ENCODE peak calls at places on chromosomes 11 and 22, in eight cellular contexts. A is glutamatergic neuron, D is cardiac fibroblast, W is mammary epithelial cell, O is foreskin fibroblast, L is choroid plexus epithelial cell, J is AG10803, Y is HFFc6. N is an unnamed sample.

GRCh38 chr22:23376256-23376655 is 195.9 kb downstream of the BCR start:
- DNase-seq in A (no peak), D (peak), W (peak), O (peak), L (peak), J (no peak), Y (peak), N (peak)

GRCh38 chr11:46675288-46675851 is 25.0 kb downstream of the ARHGAP1 start:
- DNase-seq in A (no peak), D (peak), W (peak), O (peak), L (peak), J (peak), Y (peak), N (no peak)

GRCh38 chr11:68667511-68668253 is 16.7 kb upstream of the GAL start:
- DNase-seq in A (peak), D (no peak), W (no peak), O (peak), L (no peak), J (no peak), Y (no peak), N (no peak)

GRCh38 chr11:126282361-126282741 is 542 bp upstream of the TIRAP start:
- DNase-seq in A (peak), D (peak), W (peak), O (peak), L (peak), J (peak), Y (peak), N (peak)

GRCh38 chr11:92376680-92377079 is 152.1 kb downstream of the FAT3 start:
- DNase-seq in A (no peak), D (no peak), W (no peak), O (no peak), L (no peak), J (no peak), Y (no peak), N (no peak)

GRCh38 chr11:111982019-111982464 is 43.2 kb upstream of the DLAT start:
- DNase-seq in A (peak), D (peak), W (peak), O (peak), L (peak), J (peak), Y (peak), N (peak)

GRCh38 chr22:17774206-17774927 is at the start of gene BID:
- DNase-seq in A (no peak), D (no peak), W (no peak), O (peak), L (no peak), J (no peak), Y (no peak), N (no peak)

GRCh38 chr11:13207665-13208594 is 69.7 kb upstream of the BMAL1 start:
- DNase-seq in A (no peak), D (peak), W (peak), O (peak), L (peak), J (peak), Y (peak), N (no peak)

GRCh38 chr11:132205496-132205895 is 835.1 kb downstream of the NTM start:
- DNase-seq in A (no peak), D (no peak), W (no peak), O (no peak), L (no peak), J (no peak), Y (no peak), N (no peak)

GRCh38 chr22:17888439-17888838 is 114.2 kb upstream of the BID start:
- DNase-seq in A (no peak), D (no peak), W (no peak), O (no peak), L (no peak), J (no peak), Y (no peak), N (no peak)

GRCh38 chr22:19962909-19963806 is 21.5 kb upstream of the TXNRD2 start:
- DNase-seq in A (no peak), D (peak), W (peak), O (peak), L (no peak), J (peak), Y (no peak), N (no peak)

GRCh38 chr11:44191322-44192014 is 96.0 kb downstream of the EXT2 start:
- DNase-seq in A (no peak), D (no peak), W (no peak), O (no peak), L (no peak), J (no peak), Y (no peak), N (no peak)

GRCh38 chr11:2790581-2790925 is 90.8 kb upstream of the KCNQ1OT1 start:
- DNase-seq in A (no peak), D (no peak), W (no peak), O (no peak), L (no peak), J (no peak), Y (no peak), N (no peak)

GRCh38 chr11:28481673-28482480 is 373.7 kb downstream of the METTL15 start:
- DNase-seq in A (no peak), D (no peak), W (no peak), O (no peak), L (no peak), J (peak), Y (peak), N (no peak)

GRCh38 chr11:46238078-46238966 is 39.1 kb upstream of the CREB3L1 start:
- DNase-seq in A (peak), D (peak), W (peak), O (peak), L (peak), J (peak), Y (peak), N (peak)

GRCh38 chr11:107691003-107691402 is 20.9 kb downstream of the SLN start:
- DNase-seq in A (no peak), D (peak), W (peak), O (peak), L (no peak), J (no peak), Y (peak), N (no peak)

GRCh38 chr22:29617922-29618629 is 14.6 kb downstream of the NF2 start:
- DNase-seq in A (no peak), D (peak), W (peak), O (peak), L (peak), J (peak), Y (peak), N (no peak)

GRCh38 chr22:20550851-20551744 is 43.7 kb downstream of the MED15 start:
- DNase-seq in A (no peak), D (peak), W (no peak), O (peak), L (peak), J (peak), Y (peak), N (no peak)

GRCh38 chr22:21942939-21943338 is 9.7 kb downstream of the PPM1F start:
- DNase-seq in A (no peak), D (no peak), W (no peak), O (no peak), L (peak), J (no peak), Y (no peak), N (no peak)

GRCh38 chr11:98453378-98453777 is 567.4 kb upstream of the CNTN5 start:
- DNase-seq in A (no peak), D (no peak), W (no peak), O (no peak), L (no peak), J (no peak), Y (no peak), N (no peak)

GRCh38 chr11:98456281-98456680 is 564.5 kb upstream of the CNTN5 start:
- DNase-seq in A (no peak), D (no peak), W (no peak), O (no peak), L (no peak), J (no peak), Y (no peak), N (no peak)

GRCh38 chr11:98455500-98456186 is 565.1 kb upstream of the CNTN5 start:
- DNase-seq in A (no peak), D (no peak), W (no peak), O (no peak), L (peak), J (no peak), Y (no peak), N (no peak)
- TF ChIP-seq CTCF in A (no peak), D (no peak), W (no peak), O (no peak), L (peak), J (no peak), Y (no peak), N (no peak)

GRCh38 chr11:33445761-33446161 is 188.6 kb downstream of the HIPK3 start:
- DNase-seq in A (no peak), D (peak), W (no peak), O (peak), L (peak), J (peak), Y (peak), N (no peak)
- TF ChIP-seq CTCF in A (no peak), D (no peak), W (no peak), O (no peak), L (no peak), J (no peak), Y (no peak), N (no peak)

DNA sequence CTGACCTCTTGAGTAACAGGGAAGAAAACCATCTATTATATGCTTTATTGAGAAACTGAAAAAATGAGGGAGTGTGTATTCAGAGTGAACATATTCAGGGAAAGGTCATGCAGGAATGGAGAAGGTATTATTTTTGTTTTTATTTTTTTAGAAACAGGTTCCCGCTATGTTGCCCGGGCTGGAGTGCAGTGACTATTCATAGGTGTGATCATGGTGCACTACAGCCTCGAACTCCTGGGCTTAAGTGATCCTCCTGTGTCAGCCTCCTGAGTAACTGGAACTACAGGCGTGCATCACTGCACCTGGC is 8.7 kb upstream of the RCE1 start:
- DNase-seq in A (no peak), D (no peak), W (no peak), O (no peak), L (no peak), J (no peak), Y (no peak), N (no peak)
- TF ChIP-seq CTCF in A (peak), D (no peak), W (no peak), O (no peak), L (no peak), J (no peak), Y (peak), N (peak)

GRCh38 chr22:42292726-42293520 is 22.5 kb upstream of the TCF20 start:
- DNase-seq in A (no peak), D (no peak), W (no peak), O (no peak), L (no peak), J (no peak), Y (no peak), N (no peak)

GRCh38 chr22:42291287-42291686 is 20.8 kb upstream of the TCF20 start:
- DNase-seq in A (peak), D (no peak), W (no peak), O (no peak), L (no peak), J (no peak), Y (no peak), N (no peak)

GRCh38 chr22:42296381-42296853 is 26.0 kb upstream of the TCF20 start:
- DNase-seq in A (no peak), D (no peak), W (no peak), O (no peak), L (no peak), J (no peak), Y (no peak), N (no peak)

GRCh38 chr22:42296883-42297282 is 26.4 kb upstream of the TCF20 start:
- DNase-seq in A (no peak), D (no peak), W (no peak), O (no peak), L (no peak), J (no peak), Y (no peak), N (no peak)

DNA sequence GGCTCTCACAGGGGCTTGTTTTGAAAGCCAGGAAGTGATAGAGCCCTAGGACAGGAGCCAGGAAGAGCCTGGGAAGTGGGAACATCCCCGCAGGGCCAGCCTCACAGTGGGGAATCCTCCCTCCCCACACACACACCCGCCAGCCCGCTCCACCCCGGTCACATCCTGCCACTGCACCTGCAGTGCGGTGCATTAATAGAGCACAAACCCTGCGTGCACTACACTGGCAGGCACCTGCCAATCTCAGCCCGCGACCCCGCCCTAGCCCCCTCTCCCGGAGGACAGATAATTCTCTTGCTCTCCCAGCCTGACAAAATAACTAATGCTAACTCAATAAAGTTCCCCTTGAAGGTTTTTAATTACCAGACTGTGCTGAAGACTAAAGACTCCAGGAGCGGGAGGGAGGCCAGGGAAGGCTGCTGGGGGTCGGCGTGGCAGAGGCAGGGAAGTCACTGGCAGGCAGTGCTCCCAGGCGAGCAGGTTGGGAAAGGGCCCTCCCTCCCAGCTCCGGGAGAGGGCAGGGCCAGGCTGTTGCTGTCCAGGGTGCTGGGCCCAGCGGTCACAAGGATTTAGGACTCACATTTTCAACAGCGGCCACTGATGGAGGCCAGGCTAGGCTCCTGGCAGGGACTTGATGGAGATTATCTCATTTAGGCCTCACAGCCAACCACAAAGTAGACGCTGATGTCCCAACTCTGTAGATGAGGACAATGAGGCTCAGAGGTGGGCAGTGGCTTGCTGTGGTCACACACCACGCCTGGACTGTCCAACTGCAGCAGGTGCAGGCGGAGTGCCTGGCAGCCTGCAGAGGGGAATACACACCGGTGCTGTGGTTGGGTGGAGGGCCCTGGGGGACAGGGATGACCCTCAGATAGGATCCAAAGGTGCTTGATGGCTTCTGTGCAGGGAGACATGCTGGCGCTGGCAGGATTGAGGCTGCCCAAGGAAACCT is 23.9 kb upstream of the TCF20 start:
- DNase-seq in A (no peak), D (peak), W (peak), O (peak), L (peak), J (peak), Y (peak), N (peak)
- TF ChIP-seq CTCF in A (no peak), D (no peak), W (no peak), O (no peak), L (peak), J (no peak), Y (no peak), N (no peak)

GRCh38 chr11:61771995-61772455 is 19.6 kb downstream of the MYRF start:
- DNase-seq in A (no peak), D (no peak), W (no peak), O (no peak), L (no peak), J (no peak), Y (no peak), N (no peak)

GRCh38 chr11:61768376-61769076 is 16.1 kb downstream of the MYRF start:
- DNase-seq in A (no peak), D (no peak), W (no peak), O (no peak), L (no peak), J (no peak), Y (no peak), N (no peak)

GRCh38 chr11:61771195-61771894 is 18.9 kb downstream of the MYRF start:
- DNase-seq in A (no peak), D (no peak), W (no peak), O (no peak), L (no peak), J (no peak), Y (no peak), N (no peak)

GRCh38 chr11:61769946-61770683 is 17.7 kb downstream of the MYRF start:
- DNase-seq in A (no peak), D (no peak), W (no peak), O (no peak), L (no peak), J (no peak), Y (no peak), N (no peak)

GRCh38 chr11:61769169-61769920 is 16.9 kb downstream of the MYRF start:
- DNase-seq in A (no peak), D (no peak), W (no peak), O (peak), L (peak), J (no peak), Y (no peak), N (no peak)
- TF ChIP-seq CTCF in A (peak), D (peak), W (no peak), O (peak), L (peak), J (no peak), Y (peak), N (peak)

DNA sequence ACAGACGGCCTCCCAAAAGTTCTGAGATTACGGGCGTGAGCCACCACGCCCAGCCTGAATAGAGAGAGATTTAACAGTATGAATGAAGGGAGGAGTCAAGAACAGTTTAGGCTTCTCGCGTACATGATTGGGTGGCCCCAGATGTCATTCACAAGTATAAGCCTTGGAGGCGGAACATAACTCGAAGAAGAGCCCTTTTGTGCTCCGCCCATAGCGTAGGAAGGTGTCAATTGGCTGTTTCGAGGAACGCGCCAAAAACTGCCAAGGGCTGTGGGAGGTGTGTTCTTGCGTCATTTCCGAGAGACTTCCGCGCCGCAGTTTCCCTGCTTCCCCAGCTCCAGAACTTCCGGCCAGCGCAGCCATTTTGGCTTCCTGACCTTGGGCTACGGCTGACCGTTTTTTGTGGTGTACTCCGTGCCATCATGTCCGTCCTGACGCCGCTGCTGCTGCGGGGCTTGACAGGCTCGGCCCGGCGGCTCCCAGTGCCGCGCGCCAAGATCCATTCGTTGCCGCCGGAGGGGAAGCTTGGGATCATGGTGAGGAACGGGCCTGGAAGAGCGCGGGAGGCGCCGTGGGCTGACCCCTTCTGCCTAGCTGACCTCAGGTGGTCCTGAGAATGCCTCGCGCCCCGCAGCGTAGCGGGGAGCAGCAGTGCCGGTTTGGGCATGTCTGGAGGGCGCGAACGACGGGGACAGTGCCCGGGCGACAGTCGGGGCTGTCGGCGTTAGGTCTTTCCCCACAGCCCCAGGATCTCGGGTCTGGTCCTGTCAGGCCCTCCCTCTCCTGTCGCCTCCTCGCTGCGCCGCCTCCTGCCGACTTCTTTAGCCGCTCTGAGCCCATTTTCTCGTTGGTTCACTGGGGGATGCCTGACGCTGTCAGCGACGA is at the start of gene COX8A:
- DNase-seq in A (peak), D (peak), W (peak), O (peak), L (peak), J (peak), Y (peak), N (peak)
- TF ChIP-seq CTCF in A (no peak), D (no peak), W (no peak), O (no peak), L (peak), J (peak), Y (peak), N (no peak)

DNA sequence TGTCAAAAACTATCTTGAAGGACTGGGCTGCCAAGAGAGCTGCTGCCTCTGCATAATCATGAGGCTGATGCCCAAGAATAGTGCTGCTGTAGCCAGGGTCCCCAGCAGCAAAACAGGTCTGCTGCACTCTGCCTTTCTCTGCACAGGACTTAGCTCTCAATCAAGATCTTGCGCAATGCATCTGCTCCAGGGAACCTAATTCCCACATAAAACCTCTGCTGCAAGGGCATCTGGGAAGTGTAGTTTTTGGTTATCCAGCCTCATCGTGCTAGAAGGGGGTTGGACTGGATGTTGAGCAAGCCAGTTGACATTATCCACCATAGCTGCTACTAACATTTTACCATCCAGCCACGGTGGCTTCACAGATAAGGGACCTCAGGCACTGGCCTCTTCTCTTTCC is 192.7 kb downstream of the C11orf91 start:
- DNase-seq in A (no peak), D (peak), W (peak), O (peak), L (peak), J (peak), Y (peak), N (no peak)
- TF ChIP-seq CTCF in A (no peak), D (no peak), W (no peak), O (no peak), L (no peak), J (no peak), Y (no peak), N (no peak)

GRCh38 chr11:20759541-20759940 is 90.2 kb downstream of the NELL1 start:
- DNase-seq in A (no peak), D (no peak), W (no peak), O (no peak), L (no peak), J (no peak), Y (no peak), N (no peak)

GRCh38 chr11:20754957-20755356 is 85.6 kb downstream of the NELL1 start:
- DNase-seq in A (no peak), D (no peak), W (peak), O (no peak), L (no peak), J (no peak), Y (no peak), N (no peak)
- TF ChIP-seq CTCF in A (peak), D (no peak), W (no peak), O (no peak), L (peak), J (no peak), Y (peak), N (no peak)